ENCODE peak calls at places on chromosomes 2 and 18, in ten cellular contexts. S is OCI-LY7, M is adrenal gland, C is suprapubic skin, Z is HCT116, X is PC-3, G is hepatocyte, O is upper lobe of right lung, V is fibroblast of lung, U is astrocyte. B is an unnamed sample. For H3K4me1, the result is how much of the 10 kb centered on the place peaks cover.

GRCh38 chr2:214066847-214067246 is 344.0 kb upstream of the VWC2L start:
- DNase-seq in Z (no peak), U (no peak), O (no peak), C (no peak), M (no peak), V (no peak), X (no peak), S (no peak), G (no peak), B (no peak)

GRCh38 chr2:109226128-109226527 is 97.1 kb downstream of the SH3RF3 start:
- DNase-seq in S (no peak), M (no peak), V (no peak), G (no peak), X (no peak), C (peak), U (no peak), O (peak), Z (no peak), B (no peak)

GRCh38 chr2:129849559-129850160 is 129.8 kb upstream of the RAB6C start:
- DNase-seq in Z (peak), G (peak), S (peak), V (peak), U (peak), C (no peak), X (peak), O (no peak), M (no peak), B (no peak)

GRCh38 chr2:54845094-54845493 is 121.6 kb downstream of the EML6 start:
- DNase-seq in M (no peak), C (no peak), Z (no peak), V (no peak), U (no peak), S (no peak), X (no peak), G (no peak), O (no peak), B (no peak)

GRCh38 chr2:233240897-233241296 is 10.6 kb upstream of the ATG16L1 start:
- DNase-seq in M (no peak), S (peak), U (no peak), C (no peak), O (no peak), G (no peak), Z (no peak), V (no peak), X (peak), B (no peak)

GRCh38 chr18:43933177-43933576 is 655.9 kb upstream of the SYT4 start:
- DNase-seq in V (no peak), S (no peak), M (no peak), C (no peak), O (no peak), X (no peak), U (no peak), G (no peak), Z (no peak), B (no peak)

GRCh38 chr2:155846249-155846648 is 486.3 kb downstream of the NR4A2 start:
- DNase-seq in X (peak), V (peak), G (no peak), C (no peak), U (peak), Z (peak), M (no peak), S (no peak), O (no peak), B (no peak)

GRCh38 chr2:73981081-73981968 is 3.4 kb upstream of the TET3 start:
- DNase-seq in S (peak), C (no peak), Z (peak), M (no peak), G (peak), O (peak), V (no peak), U (no peak), X (peak), B (no peak)

GRCh38 chr2:24652265-24653232 is 140.6 kb downstream of the PTRHD1 start:
- DNase-seq in X (no peak), M (no peak), G (no peak), O (no peak), V (no peak), S (no peak), Z (no peak), U (no peak), C (no peak), B (no peak)

GRCh38 chr2:31108887-31109286 is 29.4 kb downstream of the GALNT14 start:
- DNase-seq in U (no peak), O (no peak), G (no peak), M (no peak), X (no peak), Z (no peak), V (no peak), S (no peak), C (no peak), B (no peak)

GRCh38 chr2:198656869-198657268 is 800.9 kb downstream of the SATB2 start:
- DNase-seq in M (no peak), V (no peak), Z (no peak), S (no peak), G (no peak), O (no peak), X (no peak), U (no peak), C (no peak), B (no peak)

DNA sequence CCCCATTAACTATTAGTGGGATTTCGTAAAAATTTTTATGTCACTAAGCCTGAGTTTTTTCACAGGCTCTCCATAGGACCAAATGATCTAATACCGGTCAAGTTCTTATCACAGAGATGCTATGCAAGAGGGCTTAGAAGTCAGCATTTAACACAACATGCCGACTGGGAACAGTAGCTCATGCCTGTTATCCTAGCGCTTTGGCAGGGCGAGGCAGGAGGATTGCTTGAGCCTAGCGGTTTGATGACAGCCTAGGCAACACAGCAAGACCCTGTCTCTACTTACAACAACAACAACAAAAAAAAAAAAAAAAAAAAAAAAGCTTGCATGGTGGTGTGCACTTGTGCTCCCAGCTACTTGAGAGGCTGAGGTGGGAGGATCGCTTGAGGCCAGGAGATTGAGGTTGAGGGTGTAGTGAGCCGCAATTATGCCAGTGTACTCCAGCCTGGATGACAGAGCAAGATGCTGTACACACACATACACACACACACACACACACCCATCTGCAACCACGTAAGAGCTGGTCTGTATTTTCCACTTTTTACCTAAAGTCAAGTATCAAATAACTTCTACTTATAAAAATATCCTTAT is 67.6 kb upstream of the FAM124B start:
- DNase-seq in M (no peak), Z (no peak), G (no peak), U (no peak), C (no peak), X (no peak), S (no peak), O (no peak), V (no peak), B (no peak)
- H3K4me1 ChIP-seq in M (under half), Z (under half), G (under half), U (under half), C (under half), X (under half), S (under half), O (under half), V (under half), B (under half)

DNA sequence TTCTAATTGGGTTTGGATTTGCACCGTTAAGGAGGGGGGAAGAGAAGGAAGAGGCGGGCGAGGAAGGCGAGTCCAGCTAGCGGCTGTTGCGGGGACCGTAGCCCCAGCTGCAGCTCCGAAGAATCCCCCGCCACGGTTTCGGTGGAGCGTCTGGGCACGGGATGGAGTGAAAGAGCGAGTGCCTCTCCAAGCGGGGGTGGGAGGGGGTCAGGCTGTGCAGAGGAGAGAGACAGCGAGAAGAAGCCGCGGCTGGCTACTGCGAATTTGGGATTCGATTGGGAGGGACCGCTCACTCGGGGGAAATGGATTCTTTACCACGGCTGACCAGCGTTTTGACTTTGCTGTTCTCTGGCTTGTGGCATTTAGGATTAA is 248 bp downstream of the CNTNAP5 start:
- DNase-seq in U (no peak), S (no peak), V (no peak), X (no peak), M (no peak), G (no peak), O (no peak), Z (no peak), C (no peak), B (no peak)
- H3K4me3 ChIP-seq in U (no peak), S (no peak), V (no peak), X (no peak), M (no peak), G (no peak), O (no peak), Z (no peak), C (peak), B (peak)

GRCh38 chr2:237165405-237166276 is 80.0 kb downstream of the COPS8 start:
- DNase-seq in S (no peak), Z (peak), C (no peak), U (no peak), X (peak), M (no peak), V (peak), O (no peak), G (peak), B (no peak)
- TF ChIP-seq CTCF in S (peak), Z (peak), C (peak), U (peak), X (peak), M (no peak), V (peak), O (peak), G (peak), B (peak)

GRCh38 chr2:217901826-217902225 is 101.0 kb downstream of the TNS1 start:
- DNase-seq in Z (no peak), G (peak), U (peak), M (no peak), C (no peak), S (no peak), V (peak), O (no peak), X (no peak), B (peak)

GRCh38 chr2:217901400-217901799 is 101.4 kb downstream of the TNS1 start:
- DNase-seq in M (no peak), X (no peak), V (no peak), S (no peak), O (no peak), U (no peak), Z (no peak), C (no peak), G (no peak), B (no peak)

GRCh38 chr2:217899231-217900009 is 103.4 kb downstream of the TNS1 start:
- DNase-seq in O (peak), U (peak), X (peak), C (no peak), V (peak), G (peak), Z (peak), S (peak), M (peak), B (peak)

GRCh38 chr2:217900780-217901360 is 101.9 kb downstream of the TNS1 start:
- DNase-seq in V (no peak), G (no peak), U (no peak), O (no peak), X (no peak), M (no peak), Z (no peak), C (no peak), S (no peak), B (no peak)

GRCh38 chr2:217900010-217900779 is 102.6 kb downstream of the TNS1 start:
- DNase-seq in C (no peak), O (peak), G (peak), X (peak), M (no peak), U (no peak), V (no peak), Z (no peak), S (no peak), B (no peak)
- H3K4me1 ChIP-seq in C (half or more), O (half or more), G (under half), X (under half), M (half or more), U (half or more), V (under half), Z (under half), S (under half), B (half or more)

GRCh38 chr2:154697422-154698237 is 865 bp upstream of the KCNJ3 start:
- DNase-seq in Z (no peak), G (peak), C (no peak), M (no peak), O (peak), S (no peak), X (no peak), V (peak), U (peak), B (no peak)

GRCh38 chr2:154694881-154695280 is 3.6 kb upstream of the KCNJ3 start:
- DNase-seq in O (no peak), X (no peak), M (no peak), V (no peak), Z (no peak), S (no peak), U (no peak), C (no peak), G (no peak), B (no peak)

GRCh38 chr2:154698789-154699559 is 479 bp downstream of the KCNJ3 start:
- DNase-seq in U (no peak), V (no peak), X (no peak), Z (no peak), S (no peak), M (peak), O (no peak), C (no peak), G (no peak), B (no peak)

GRCh38 chr2:154698238-154698788 is at the start of gene KCNJ3:
- DNase-seq in S (no peak), O (no peak), C (no peak), G (no peak), V (no peak), U (no peak), M (no peak), Z (no peak), X (no peak), B (no peak)

DNA sequence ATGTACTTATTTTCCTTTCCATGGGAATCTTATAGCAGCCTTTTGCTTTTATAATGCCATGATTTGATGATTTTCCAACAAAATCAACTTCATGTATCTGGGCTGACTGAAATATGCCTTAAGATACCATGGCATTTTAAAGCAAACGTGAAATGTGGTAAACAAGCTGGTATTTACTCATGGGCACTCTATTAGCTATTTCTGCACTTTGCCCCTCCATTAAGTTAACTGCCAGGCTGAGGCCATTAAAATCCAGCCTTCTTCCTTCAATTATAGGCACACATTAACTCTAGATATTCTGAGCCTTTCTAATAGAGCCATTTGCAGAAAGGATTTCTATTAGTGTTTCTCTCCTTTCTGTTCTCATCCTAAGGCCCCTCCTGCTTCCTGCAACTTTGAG is 1.7 kb upstream of the KCNJ3 start:
- DNase-seq in M (no peak), V (no peak), S (no peak), X (no peak), O (no peak), Z (no peak), G (no peak), U (no peak), C (no peak), B (no peak)
- H3K4me3 ChIP-seq in M (no peak), V (no peak), S (no peak), X (no peak), O (no peak), Z (no peak), G (peak), U (no peak), C (peak), B (peak)